ENCODE peak calls at places on chromosomes 2 and 18, in six cellular contexts. Y, B, N, I, D and A are unnamed samples.

GRCh38 chr2:51013060-51013746 is 18.7 kb downstream of the NRXN1 start:
- DNase-seq in Y (no peak), B (no peak), N (no peak), I (peak), D (peak), A (no peak)

GRCh38 chr18:22115573-22115972 is 53.8 kb upstream of the GATA6 start:
- DNase-seq in Y (no peak), B (no peak), N (no peak), I (peak), D (peak), A (no peak)

GRCh38 chr2:10009811-10010781 is 33.3 kb upstream of the KLF11 start:
- DNase-seq in Y (no peak), B (peak), N (peak), I (peak), D (no peak), A (peak)

GRCh38 chr2:237139123-237139675 is 53.5 kb downstream of the COPS8 start:
- DNase-seq in Y (no peak), B (no peak), N (no peak), I (no peak), D (no peak), A (no peak)

GRCh38 chr2:212428685-212429480 is 109.7 kb downstream of the ERBB4 start:
- DNase-seq in Y (no peak), B (no peak), N (no peak), I (no peak), D (no peak), A (no peak)

GRCh38 chr2:137969418-137969765 is 5.1 kb downstream of the HNMT start:
- DNase-seq in Y (peak), B (no peak), N (no peak), I (no peak), D (no peak), A (no peak)

GRCh38 chr2:32946314-32947075 is at the start of gene LTBP1:
- DNase-seq in Y (peak), B (peak), N (peak), I (peak), D (peak), A (peak)

GRCh38 chr2:170509460-170510193 is 205.5 kb upstream of the SP5 start:
- DNase-seq in Y (no peak), B (no peak), N (no peak), I (no peak), D (no peak), A (no peak)

GRCh38 chr18:32029558-32029957 is 10.9 kb downstream of the RNF125 start:
- DNase-seq in Y (no peak), B (no peak), N (no peak), I (no peak), D (no peak), A (no peak)

GRCh38 chr2:213188971-213189899 is 37.8 kb upstream of the IKZF2 start:
- DNase-seq in Y (no peak), B (peak), N (no peak), I (no peak), D (peak), A (no peak)

GRCh38 chr2:186255823-186256222 is 230.2 kb upstream of the ZC3H15 start:
- DNase-seq in Y (no peak), B (peak), N (no peak), I (no peak), D (no peak), A (no peak)

GRCh38 chr2:64730551-64731305 is 77.0 kb upstream of the SERTAD2 start:
- DNase-seq in Y (no peak), B (peak), N (peak), I (peak), D (peak), A (peak)

GRCh38 chr2:212595036-212595654 is 56.5 kb upstream of the ERBB4 start:
- DNase-seq in Y (peak), B (no peak), N (no peak), I (no peak), D (peak), A (no peak)

GRCh38 chr2:187989925-187990623 is 301.6 kb upstream of the GULP1 start:
- DNase-seq in Y (no peak), B (no peak), N (no peak), I (no peak), D (no peak), A (no peak)

GRCh38 chr2:187985195-187985594 is 306.5 kb upstream of the GULP1 start:
- DNase-seq in Y (no peak), B (no peak), N (no peak), I (no peak), D (no peak), A (no peak)

GRCh38 chr2:187985923-187986322 is 305.8 kb upstream of the GULP1 start:
- DNase-seq in Y (no peak), B (no peak), N (no peak), I (no peak), D (no peak), A (no peak)

GRCh38 chr2:187988348-187988747 is 303.3 kb upstream of the GULP1 start:
- DNase-seq in Y (no peak), B (no peak), N (no peak), I (no peak), D (no peak), A (no peak)

DNA sequence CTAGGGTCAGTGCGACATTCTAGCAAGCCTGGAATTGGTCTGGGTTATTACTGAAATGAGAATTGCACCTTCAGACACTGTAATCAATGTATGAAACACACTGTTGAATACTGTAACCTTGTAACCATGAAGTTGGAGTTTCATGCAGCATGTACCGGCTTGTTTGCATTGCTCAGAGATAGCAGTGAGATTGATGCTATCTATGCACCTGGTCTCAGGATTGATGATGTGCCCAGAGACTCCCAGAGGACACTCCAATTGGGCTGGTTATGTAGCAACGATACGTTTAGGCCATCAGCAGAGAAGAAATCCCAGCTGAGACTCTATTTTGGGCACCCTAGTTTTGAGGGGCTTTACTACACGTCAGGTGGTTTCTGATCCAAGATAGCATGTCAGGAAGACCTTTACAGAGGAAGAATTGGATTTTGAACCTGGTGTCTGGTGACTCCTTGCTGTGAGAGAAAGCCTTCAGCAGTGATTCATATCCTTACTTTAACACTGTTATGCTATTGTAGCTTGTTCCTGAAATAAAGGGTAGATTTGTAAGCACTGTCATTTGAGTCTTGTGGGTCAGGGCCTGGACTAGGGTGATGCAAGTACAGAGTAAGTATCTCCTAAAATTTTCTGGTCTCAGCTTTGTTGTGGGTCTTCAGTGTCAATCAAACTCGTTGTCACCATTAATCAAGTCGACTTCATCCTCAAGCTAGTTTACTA is 305.1 kb upstream of the GULP1 start:
- DNase-seq in Y (no peak), B (no peak), N (no peak), I (no peak), D (no peak), A (no peak)
- TF ChIP-seq EP300 in Y (no peak), B (no peak), N (no peak), I (no peak), D (no peak), A (no peak)

GRCh38 chr18:3623769-3624545 is 174.0 kb downstream of the TGIF1 start:
- DNase-seq in Y (peak), B (peak), N (peak), I (peak), D (peak), A (peak)
- TF ChIP-seq EP300 in Y (peak), B (no peak), N (no peak), I (peak), D (peak), A (peak)

DNA sequence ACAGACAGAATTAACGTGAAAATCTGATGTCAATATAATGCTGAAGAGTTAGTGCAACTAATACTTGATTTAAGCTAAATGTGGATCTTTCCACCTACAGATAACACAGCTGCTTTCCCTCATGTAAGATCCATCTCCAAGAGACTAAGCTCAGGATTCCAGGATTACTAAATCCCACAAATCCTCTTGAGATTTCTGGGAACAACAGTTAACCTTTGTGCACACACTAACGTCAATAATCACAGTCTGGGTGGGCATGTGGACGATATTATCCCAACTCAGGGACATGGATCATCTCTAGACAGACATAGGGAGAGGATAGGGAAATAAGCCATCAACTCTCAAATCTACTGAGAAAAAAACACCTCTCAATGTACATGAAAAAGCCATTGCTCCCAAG is 432.6 kb downstream of the SATB2 start:
- DNase-seq in Y (no peak), B (no peak), N (no peak), I (no peak), D (no peak), A (no peak)
- TF ChIP-seq EP300 in Y (no peak), B (no peak), N (no peak), I (no peak), D (no peak), A (no peak)

GRCh38 chr2:68879296-68879695 is 8.1 kb upstream of the BMP10 start:
- DNase-seq in Y (no peak), B (no peak), N (no peak), I (no peak), D (no peak), A (no peak)
- TF ChIP-seq EP300 in Y (no peak), B (no peak), N (no peak), I (no peak), D (no peak), A (no peak)

DNA sequence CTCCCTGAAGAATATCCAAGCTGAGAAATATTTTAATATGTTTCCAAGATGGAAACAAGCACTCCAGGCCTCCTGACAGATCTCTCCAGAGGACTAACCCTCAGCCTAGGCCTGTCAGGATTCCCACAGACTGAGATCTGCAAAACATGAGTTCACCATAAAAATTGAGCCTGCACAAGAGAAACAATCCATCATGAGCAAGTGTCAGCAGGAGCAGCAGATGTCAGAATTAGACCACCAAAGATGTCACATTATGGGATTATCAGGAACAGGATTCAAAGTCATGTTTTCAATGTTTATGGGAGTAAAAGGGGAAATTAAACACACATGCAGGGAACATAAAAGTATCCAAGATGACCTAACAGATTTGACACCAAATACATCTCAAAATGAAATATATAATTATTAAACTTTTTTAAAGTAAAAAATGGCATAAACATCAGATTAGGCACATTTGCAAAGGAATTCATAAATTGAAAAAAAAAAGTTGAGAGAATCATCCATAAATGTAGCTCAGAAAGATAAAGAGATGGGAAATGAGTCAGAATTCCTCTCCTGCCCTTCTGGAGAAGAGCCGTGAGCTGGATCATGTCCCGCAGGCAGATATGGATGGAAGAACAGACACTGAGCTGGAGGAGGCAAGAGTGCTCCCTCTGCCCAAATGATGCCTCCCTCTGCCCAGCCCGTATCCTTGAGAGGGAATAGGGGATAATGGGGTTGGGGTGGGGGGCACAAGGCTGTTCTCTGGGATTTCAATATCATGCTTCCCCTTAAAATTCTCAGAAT is 191.1 kb downstream of the TFCP2L1 start:
- DNase-seq in Y (no peak), B (no peak), N (peak), I (no peak), D (no peak), A (no peak)
- TF ChIP-seq EP300 in Y (no peak), B (no peak), N (no peak), I (no peak), D (no peak), A (no peak)

DNA sequence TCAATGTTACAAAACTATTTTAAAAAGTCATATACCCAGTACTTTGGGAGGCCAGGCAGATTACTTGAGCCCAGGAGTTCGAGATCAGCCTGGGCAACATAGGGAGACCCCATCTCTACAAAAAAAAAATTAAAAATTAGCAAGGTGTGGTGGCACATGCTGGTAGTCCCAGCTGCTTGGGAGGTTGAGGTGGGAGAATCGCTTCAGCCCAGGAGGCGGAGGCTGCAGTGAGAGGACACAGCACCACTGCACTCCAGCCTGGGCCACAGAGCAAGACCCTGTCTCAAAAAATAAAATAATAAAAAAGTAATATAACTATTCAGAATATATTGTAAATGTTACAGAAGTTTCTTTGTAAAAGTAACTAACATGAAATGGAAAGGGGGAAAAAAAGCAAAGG is 1.9 kb downstream of the PASK start:
- DNase-seq in Y (no peak), B (no peak), N (no peak), I (no peak), D (no peak), A (no peak)
- TF ChIP-seq EP300 in Y (no peak), B (no peak), N (no peak), I (no peak), D (no peak), A (no peak)

GRCh38 chr2:8679827-8680731 is 1.8 kb upstream of the ID2 start:
- DNase-seq in Y (peak), B (peak), N (peak), I (peak), D (peak), A (peak)

GRCh38 chr2:8680931-8681760 is 710 bp upstream of the ID2 start:
- DNase-seq in Y (peak), B (peak), N (peak), I (peak), D (peak), A (peak)

GRCh38 chr2:8684421-8684884 is 2.6 kb downstream of the ID2 start:
- DNase-seq in Y (peak), B (peak), N (no peak), I (peak), D (peak), A (peak)

GRCh38 chr2:8682719-8683667 is 1.1 kb downstream of the ID2 start:
- DNase-seq in Y (peak), B (peak), N (peak), I (peak), D (peak), A (peak)

GRCh38 chr2:8681786-8682692 is at the start of gene ID2:
- DNase-seq in Y (peak), B (peak), N (peak), I (peak), D (peak), A (peak)
- TF ChIP-seq EP300 in Y (no peak), B (peak), N (no peak), I (no peak), D (peak), A (peak)

DNA sequence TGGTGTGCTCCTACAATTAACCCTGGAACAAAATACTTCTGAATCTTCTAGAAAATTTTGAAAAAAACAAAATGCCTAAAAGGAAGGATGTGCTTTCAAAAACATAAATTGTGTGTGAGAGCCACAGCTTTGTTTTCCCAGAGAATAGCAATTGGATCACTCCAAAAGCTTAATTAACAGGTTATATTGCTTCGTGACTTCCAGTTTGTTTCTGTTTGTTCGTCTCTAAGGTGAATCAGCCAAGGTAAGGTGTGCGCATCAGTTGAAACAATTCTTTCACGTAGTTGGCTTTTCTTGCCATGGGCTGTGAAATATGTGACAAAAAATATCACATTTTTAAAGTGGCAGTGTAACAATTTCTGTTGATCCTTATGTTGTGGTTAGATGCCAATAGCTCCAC is 90.3 kb upstream of the BARD1 start:
- DNase-seq in Y (no peak), B (no peak), N (no peak), I (no peak), D (no peak), A (no peak)
- TF ChIP-seq EP300 in Y (no peak), B (no peak), N (no peak), I (no peak), D (no peak), A (no peak)

GRCh38 chr2:62142054-62142453 is 53.9 kb upstream of the B3GNT2 start:
- DNase-seq in Y (no peak), B (no peak), N (no peak), I (no peak), D (no peak), A (no peak)
- TF ChIP-seq EP300 in Y (no peak), B (no peak), N (no peak), I (no peak), D (no peak), A (no peak)